ENCODE peak calls at places on chromosomes 13 and 19, in nine cellular contexts. One of them, this sample, is unnamed.

GRCh38 chr13:49421391-49421790 is 22.5 kb downstream of the CAB39L start:
- DNase-seq in coronary artery: no peak
- DNase-seq in T-helper 1 cell: peak
- DNase-seq in heart left ventricle: no peak
- DNase-seq in NCI-H226: no peak
- DNase-seq in iPS-NIHi11: peak
- DNase-seq in NAMALWA: peak
- DNase-seq in GM19239: peak
- DNase-seq in COR-L47: no peak
- DNase-seq in this sample: peak

GRCh38 chr19:17576758-17577532 is 21.5 kb downstream of the COLGALT1 start:
- DNase-seq in coronary artery: no peak
- DNase-seq in T-helper 1 cell: no peak
- DNase-seq in heart left ventricle: no peak
- DNase-seq in NCI-H226: peak
- DNase-seq in iPS-NIHi11: peak
- DNase-seq in NAMALWA: peak
- DNase-seq in GM19239: no peak
- DNase-seq in COR-L47: no peak
- DNase-seq in this sample: peak

GRCh38 chr13:43445651-43446050 is 341.1 kb downstream of the ENOX1 start:
- DNase-seq in coronary artery: no peak
- DNase-seq in T-helper 1 cell: no peak
- DNase-seq in heart left ventricle: no peak
- DNase-seq in NCI-H226: peak
- DNase-seq in iPS-NIHi11: no peak
- DNase-seq in NAMALWA: no peak
- DNase-seq in GM19239: no peak
- DNase-seq in COR-L47: no peak
- DNase-seq in this sample: no peak

GRCh38 chr19:870963-871401 is 11.5 kb downstream of the CFD start:
- DNase-seq in coronary artery: no peak
- DNase-seq in T-helper 1 cell: no peak
- DNase-seq in heart left ventricle: peak
- DNase-seq in NCI-H226: no peak
- DNase-seq in iPS-NIHi11: no peak
- DNase-seq in NAMALWA: no peak
- DNase-seq in GM19239: no peak
- DNase-seq in COR-L47: peak
- DNase-seq in this sample: no peak

GRCh38 chr19:38990949-38991697 is 15.6 kb upstream of the FBXO17 start:
- DNase-seq in coronary artery: no peak
- DNase-seq in T-helper 1 cell: no peak
- DNase-seq in heart left ventricle: no peak
- DNase-seq in NCI-H226: no peak
- DNase-seq in iPS-NIHi11: no peak
- DNase-seq in NAMALWA: no peak
- DNase-seq in GM19239: no peak
- DNase-seq in COR-L47: no peak
- DNase-seq in this sample: no peak

GRCh38 chr13:75357576-75358295 is 124.2 kb downstream of the TBC1D4 start:
- DNase-seq in coronary artery: no peak
- DNase-seq in T-helper 1 cell: peak
- DNase-seq in heart left ventricle: no peak
- DNase-seq in NCI-H226: peak
- DNase-seq in iPS-NIHi11: peak
- DNase-seq in NAMALWA: peak
- DNase-seq in GM19239: peak
- DNase-seq in COR-L47: peak
- DNase-seq in this sample: peak

GRCh38 chr19:35585844-35586243 is at the start of gene PMIS2:
- DNase-seq in coronary artery: no peak
- DNase-seq in T-helper 1 cell: no peak
- DNase-seq in heart left ventricle: no peak
- DNase-seq in NCI-H226: no peak
- DNase-seq in iPS-NIHi11: peak
- DNase-seq in NAMALWA: peak
- DNase-seq in GM19239: no peak
- DNase-seq in COR-L47: no peak
- DNase-seq in this sample: no peak

GRCh38 chr13:106110241-106110855 is 425.1 kb downstream of the EFNB2 start:
- DNase-seq in coronary artery: no peak
- DNase-seq in T-helper 1 cell: no peak
- DNase-seq in heart left ventricle: no peak
- DNase-seq in NCI-H226: no peak
- DNase-seq in iPS-NIHi11: peak
- DNase-seq in NAMALWA: no peak
- DNase-seq in GM19239: no peak
- DNase-seq in COR-L47: no peak
- DNase-seq in this sample: no peak

GRCh38 chr19:41708481-41708880 is at the start of gene CEACAM5:
- DNase-seq in coronary artery: peak
- DNase-seq in T-helper 1 cell: no peak
- DNase-seq in heart left ventricle: no peak
- DNase-seq in NCI-H226: no peak
- DNase-seq in iPS-NIHi11: no peak
- DNase-seq in NAMALWA: no peak
- DNase-seq in GM19239: no peak
- DNase-seq in COR-L47: no peak
- DNase-seq in this sample: no peak

GRCh38 chr13:28539625-28540286 is 44.8 kb upstream of the FLT1 start:
- DNase-seq in coronary artery: no peak
- DNase-seq in T-helper 1 cell: peak
- DNase-seq in heart left ventricle: no peak
- DNase-seq in NCI-H226: no peak
- DNase-seq in iPS-NIHi11: no peak
- DNase-seq in NAMALWA: no peak
- DNase-seq in GM19239: no peak
- DNase-seq in COR-L47: no peak
- DNase-seq in this sample: peak

GRCh38 chr13:34025746-34026145 is 207.8 kb downstream of the RFC3 start:
- DNase-seq in coronary artery: no peak
- DNase-seq in T-helper 1 cell: no peak
- DNase-seq in heart left ventricle: no peak
- DNase-seq in NCI-H226: no peak
- DNase-seq in iPS-NIHi11: no peak
- DNase-seq in NAMALWA: no peak
- DNase-seq in GM19239: no peak
- DNase-seq in COR-L47: no peak
- DNase-seq in this sample: no peak

GRCh38 chr13:113955235-113955634 is 18.6 kb downstream of the C13orf46 start:
- DNase-seq in coronary artery: no peak
- DNase-seq in T-helper 1 cell: no peak
- DNase-seq in heart left ventricle: no peak
- DNase-seq in NCI-H226: no peak
- DNase-seq in iPS-NIHi11: no peak
- DNase-seq in NAMALWA: no peak
- DNase-seq in GM19239: no peak
- DNase-seq in COR-L47: no peak
- DNase-seq in this sample: no peak

GRCh38 chr13:49292742-49293498 is 45.2 kb downstream of the CDADC1 start:
- DNase-seq in coronary artery: no peak
- DNase-seq in T-helper 1 cell: peak
- DNase-seq in heart left ventricle: peak
- DNase-seq in NCI-H226: no peak
- DNase-seq in iPS-NIHi11: no peak
- DNase-seq in NAMALWA: no peak
- DNase-seq in GM19239: no peak
- DNase-seq in COR-L47: peak
- DNase-seq in this sample: no peak

GRCh38 chr19:5308471-5309437 is 31.9 kb downstream of the PTPRS start:
- DNase-seq in coronary artery: peak
- DNase-seq in T-helper 1 cell: no peak
- DNase-seq in heart left ventricle: peak
- DNase-seq in NCI-H226: peak
- DNase-seq in iPS-NIHi11: no peak
- DNase-seq in NAMALWA: peak
- DNase-seq in GM19239: no peak
- DNase-seq in COR-L47: peak
- DNase-seq in this sample: no peak

GRCh38 chr19:3766520-3766919 is 4.0 kb downstream of the MRPL54 start:
- DNase-seq in coronary artery: no peak
- DNase-seq in T-helper 1 cell: peak
- DNase-seq in heart left ventricle: no peak
- DNase-seq in NCI-H226: no peak
- DNase-seq in iPS-NIHi11: no peak
- DNase-seq in NAMALWA: no peak
- DNase-seq in GM19239: no peak
- DNase-seq in COR-L47: no peak
- DNase-seq in this sample: no peak

GRCh38 chr13:29171244-29171643 is 351.1 kb downstream of the MTUS2 start:
- DNase-seq in coronary artery: no peak
- DNase-seq in T-helper 1 cell: no peak
- DNase-seq in heart left ventricle: no peak
- DNase-seq in NCI-H226: no peak
- DNase-seq in iPS-NIHi11: no peak
- DNase-seq in NAMALWA: no peak
- DNase-seq in GM19239: no peak
- DNase-seq in COR-L47: no peak
- DNase-seq in this sample: no peak

GRCh38 chr13:76570485-76570884 is 315.7 kb downstream of the KCTD12 start:
- DNase-seq in coronary artery: no peak
- DNase-seq in T-helper 1 cell: no peak
- DNase-seq in heart left ventricle: no peak
- DNase-seq in NCI-H226: no peak
- DNase-seq in iPS-NIHi11: peak
- DNase-seq in NAMALWA: no peak
- DNase-seq in GM19239: no peak
- DNase-seq in COR-L47: no peak
- DNase-seq in this sample: no peak

GRCh38 chr19:42363614-42364346 is 26.3 kb downstream of the CNFN start:
- DNase-seq in coronary artery: no peak
- DNase-seq in T-helper 1 cell: no peak
- DNase-seq in heart left ventricle: no peak
- DNase-seq in NCI-H226: no peak
- DNase-seq in iPS-NIHi11: no peak
- DNase-seq in NAMALWA: peak
- DNase-seq in GM19239: peak
- DNase-seq in COR-L47: no peak
- DNase-seq in this sample: peak

GRCh38 chr19:46571495-46571894 is 29.6 kb upstream of the CALM3 start:
- DNase-seq in coronary artery: no peak
- DNase-seq in T-helper 1 cell: no peak
- DNase-seq in heart left ventricle: no peak
- DNase-seq in NCI-H226: no peak
- DNase-seq in iPS-NIHi11: peak
- DNase-seq in NAMALWA: peak
- DNase-seq in GM19239: no peak
- DNase-seq in COR-L47: peak
- DNase-seq in this sample: no peak

GRCh38 chr13:99342723-99343315 is 35.6 kb upstream of the GPR183 start:
- DNase-seq in coronary artery: no peak
- DNase-seq in T-helper 1 cell: no peak
- DNase-seq in heart left ventricle: no peak
- DNase-seq in NCI-H226: no peak
- DNase-seq in iPS-NIHi11: no peak
- DNase-seq in NAMALWA: no peak
- DNase-seq in GM19239: no peak
- DNase-seq in COR-L47: no peak
- DNase-seq in this sample: no peak

GRCh38 chr19:35318679-35319448 is 10.1 kb upstream of the CD22 start:
- DNase-seq in coronary artery: no peak
- DNase-seq in T-helper 1 cell: no peak
- DNase-seq in heart left ventricle: no peak
- DNase-seq in NCI-H226: peak
- DNase-seq in iPS-NIHi11: peak
- DNase-seq in NAMALWA: no peak
- DNase-seq in GM19239: no peak
- DNase-seq in COR-L47: no peak
- DNase-seq in this sample: no peak

GRCh38 chr19:6235031-6235951 is 44.5 kb downstream of the MLLT1 start:
- DNase-seq in coronary artery: no peak
- DNase-seq in T-helper 1 cell: no peak
- DNase-seq in heart left ventricle: no peak
- DNase-seq in NCI-H226: no peak
- DNase-seq in iPS-NIHi11: peak
- DNase-seq in NAMALWA: no peak
- DNase-seq in GM19239: no peak
- DNase-seq in COR-L47: no peak
- DNase-seq in this sample: no peak

GRCh38 chr19:29867984-29868383 is 56.2 kb downstream of the CCNE1 start:
- DNase-seq in coronary artery: no peak
- DNase-seq in T-helper 1 cell: no peak
- DNase-seq in heart left ventricle: no peak
- DNase-seq in NCI-H226: no peak
- DNase-seq in iPS-NIHi11: no peak
- DNase-seq in NAMALWA: no peak
- DNase-seq in GM19239: no peak
- DNase-seq in COR-L47: no peak
- DNase-seq in this sample: no peak

GRCh38 chr13:63864171-63864902 is 2448.7 kb upstream of the PCDH20 start:
- DNase-seq in coronary artery: no peak
- DNase-seq in T-helper 1 cell: no peak
- DNase-seq in heart left ventricle: no peak
- DNase-seq in NCI-H226: peak
- DNase-seq in iPS-NIHi11: no peak
- DNase-seq in NAMALWA: peak
- DNase-seq in GM19239: no peak
- DNase-seq in COR-L47: no peak
- DNase-seq in this sample: no peak

GRCh38 chr19:30403583-30403982 is 31.4 kb downstream of the ZNF536 start:
- DNase-seq in coronary artery: no peak
- DNase-seq in T-helper 1 cell: no peak
- DNase-seq in heart left ventricle: no peak
- DNase-seq in NCI-H226: no peak
- DNase-seq in iPS-NIHi11: no peak
- DNase-seq in NAMALWA: no peak
- DNase-seq in GM19239: no peak
- DNase-seq in COR-L47: no peak
- DNase-seq in this sample: no peak

GRCh38 chr13:35957174-35957867 is 173.9 kb downstream of the DCLK1 start:
- DNase-seq in coronary artery: no peak
- DNase-seq in T-helper 1 cell: no peak
- DNase-seq in heart left ventricle: no peak
- DNase-seq in NCI-H226: no peak
- DNase-seq in iPS-NIHi11: no peak
- DNase-seq in NAMALWA: no peak
- DNase-seq in GM19239: no peak
- DNase-seq in COR-L47: no peak
- DNase-seq in this sample: no peak

GRCh38 chr19:33192010-33192409 is 2.1 kb upstream of the LRP3 start:
- DNase-seq in coronary artery: no peak
- DNase-seq in T-helper 1 cell: no peak
- DNase-seq in heart left ventricle: no peak
- DNase-seq in NCI-H226: no peak
- DNase-seq in iPS-NIHi11: peak
- DNase-seq in NAMALWA: no peak
- DNase-seq in GM19239: no peak
- DNase-seq in COR-L47: no peak
- DNase-seq in this sample: peak

GRCh38 chr19:1177322-1178114 is 3.5 kb upstream of the SBNO2 start:
- DNase-seq in coronary artery: peak
- DNase-seq in T-helper 1 cell: no peak
- DNase-seq in heart left ventricle: no peak
- DNase-seq in NCI-H226: peak
- DNase-seq in iPS-NIHi11: no peak
- DNase-seq in NAMALWA: no peak
- DNase-seq in GM19239: no peak
- DNase-seq in COR-L47: no peak
- DNase-seq in this sample: no peak

GRCh38 chr19:33437351-33438015 is 64.0 kb downstream of the CEBPG start:
- DNase-seq in coronary artery: no peak
- DNase-seq in T-helper 1 cell: no peak
- DNase-seq in heart left ventricle: no peak
- DNase-seq in NCI-H226: no peak
- DNase-seq in iPS-NIHi11: no peak
- DNase-seq in NAMALWA: no peak
- DNase-seq in GM19239: no peak
- DNase-seq in COR-L47: peak
- DNase-seq in this sample: no peak

GRCh38 chr19:9054768-9055167 is 32.1 kb upstream of the OR1M1 start:
- DNase-seq in coronary artery: no peak
- DNase-seq in T-helper 1 cell: no peak
- DNase-seq in heart left ventricle: no peak
- DNase-seq in NCI-H226: no peak
- DNase-seq in iPS-NIHi11: peak
- DNase-seq in NAMALWA: no peak
- DNase-seq in GM19239: no peak
- DNase-seq in COR-L47: no peak
- DNase-seq in this sample: no peak